ENCODE peak calls at places on chromosomes 16 and 17, in seven cellular contexts. One of them, this sample, is unnamed. For H3K4me1, the result is how much of the 10 kb centered on the place peaks cover.

GRCh38 chr16:67537270-67537635 is 8.6 kb downstream of the RIPOR1 start:
- DNase-seq in esophagus squamous epithelium: no peak
- DNase-seq in esophagus muscularis mucosa: no peak
- DNase-seq in upper lobe of left lung: peak
- DNase-seq in breast epithelium: no peak
- DNase-seq in spleen: peak
- DNase-seq in prostate gland: peak
- DNase-seq in this sample: peak

GRCh38 chr17:18281815-18282214 is 21.4 kb downstream of the MIEF2 start:
- DNase-seq in esophagus squamous epithelium: no peak
- DNase-seq in esophagus muscularis mucosa: no peak
- DNase-seq in upper lobe of left lung: no peak
- DNase-seq in breast epithelium: no peak
- DNase-seq in spleen: no peak
- DNase-seq in prostate gland: no peak
- DNase-seq in this sample: no peak

GRCh38 chr17:76737082-76737675 is at the start of gene SRSF2:
- DNase-seq in esophagus squamous epithelium: peak
- DNase-seq in esophagus muscularis mucosa: peak
- DNase-seq in upper lobe of left lung: peak
- DNase-seq in breast epithelium: peak
- DNase-seq in spleen: peak
- DNase-seq in prostate gland: peak
- DNase-seq in this sample: peak

GRCh38 chr17:70687421-70687820 is 518.1 kb downstream of the KCNJ2 start:
- DNase-seq in esophagus squamous epithelium: no peak
- DNase-seq in esophagus muscularis mucosa: no peak
- DNase-seq in upper lobe of left lung: no peak
- DNase-seq in breast epithelium: no peak
- DNase-seq in spleen: no peak
- DNase-seq in prostate gland: no peak
- DNase-seq in this sample: no peak

GRCh38 chr16:85446846-85447656 is 166.1 kb upstream of the GSE1 start:
- DNase-seq in esophagus squamous epithelium: no peak
- DNase-seq in esophagus muscularis mucosa: no peak
- DNase-seq in upper lobe of left lung: no peak
- DNase-seq in breast epithelium: no peak
- DNase-seq in spleen: peak
- DNase-seq in prostate gland: no peak
- DNase-seq in this sample: peak

GRCh38 chr17:42155614-42156045 is 841 bp upstream of the RAB5C start:
- DNase-seq in esophagus squamous epithelium: no peak
- DNase-seq in esophagus muscularis mucosa: no peak
- DNase-seq in upper lobe of left lung: no peak
- DNase-seq in breast epithelium: no peak
- DNase-seq in spleen: no peak
- DNase-seq in prostate gland: no peak
- DNase-seq in this sample: no peak

GRCh38 chr17:27550291-27550930 is 80.6 kb upstream of the LGALS9 start:
- DNase-seq in esophagus squamous epithelium: no peak
- DNase-seq in esophagus muscularis mucosa: no peak
- DNase-seq in upper lobe of left lung: no peak
- DNase-seq in breast epithelium: no peak
- DNase-seq in spleen: peak
- DNase-seq in prostate gland: no peak
- DNase-seq in this sample: no peak

GRCh38 chr17:77318021-77318420 is 177.3 kb downstream of the SEC14L1 start:
- DNase-seq in esophagus squamous epithelium: no peak
- DNase-seq in esophagus muscularis mucosa: no peak
- DNase-seq in upper lobe of left lung: no peak
- DNase-seq in breast epithelium: no peak
- DNase-seq in spleen: peak
- DNase-seq in prostate gland: no peak
- DNase-seq in this sample: peak

GRCh38 chr17:45791935-45792334 is 7.8 kb downstream of the CRHR1 start:
- DNase-seq in esophagus squamous epithelium: no peak
- DNase-seq in esophagus muscularis mucosa: no peak
- DNase-seq in upper lobe of left lung: peak
- DNase-seq in breast epithelium: no peak
- DNase-seq in spleen: no peak
- DNase-seq in prostate gland: peak
- DNase-seq in this sample: no peak

GRCh38 chr17:56244268-56244890 is 91.1 kb downstream of the ANKFN1 start:
- DNase-seq in esophagus squamous epithelium: no peak
- DNase-seq in esophagus muscularis mucosa: no peak
- DNase-seq in upper lobe of left lung: no peak
- DNase-seq in breast epithelium: no peak
- DNase-seq in spleen: no peak
- DNase-seq in prostate gland: no peak
- DNase-seq in this sample: no peak

GRCh38 chr16:4915226-4915761 is 21.7 kb downstream of the PPL start:
- DNase-seq in esophagus squamous epithelium: no peak
- DNase-seq in esophagus muscularis mucosa: no peak
- DNase-seq in upper lobe of left lung: no peak
- DNase-seq in breast epithelium: no peak
- DNase-seq in spleen: no peak
- DNase-seq in prostate gland: no peak
- DNase-seq in this sample: no peak

GRCh38 chr17:79557724-79558572 is 52.9 kb downstream of the RBFOX3 start:
- DNase-seq in esophagus squamous epithelium: no peak
- DNase-seq in esophagus muscularis mucosa: no peak
- DNase-seq in upper lobe of left lung: no peak
- DNase-seq in breast epithelium: no peak
- DNase-seq in spleen: no peak
- DNase-seq in prostate gland: no peak
- DNase-seq in this sample: no peak

GRCh38 chr17:75181608-75182318 is 996 bp downstream of the SUMO2 start:
- DNase-seq in esophagus squamous epithelium: no peak
- DNase-seq in esophagus muscularis mucosa: no peak
- DNase-seq in upper lobe of left lung: peak
- DNase-seq in breast epithelium: no peak
- DNase-seq in spleen: no peak
- DNase-seq in prostate gland: peak
- DNase-seq in this sample: peak

GRCh38 chr16:89358030-89359005 is 132.0 kb downstream of the ANKRD11 start:
- DNase-seq in esophagus squamous epithelium: no peak
- DNase-seq in esophagus muscularis mucosa: no peak
- DNase-seq in upper lobe of left lung: peak
- DNase-seq in breast epithelium: no peak
- DNase-seq in spleen: peak
- DNase-seq in prostate gland: no peak
- DNase-seq in this sample: no peak
- H3K4me1 ChIP-seq in esophagus squamous epithelium: half or more
- H3K4me1 ChIP-seq in esophagus muscularis mucosa: half or more
- H3K4me1 ChIP-seq in upper lobe of left lung: half or more
- H3K4me1 ChIP-seq in breast epithelium: under half
- H3K4me1 ChIP-seq in spleen: half or more
- H3K4me1 ChIP-seq in prostate gland: under half
- H3K4me1 ChIP-seq in this sample: under half

DNA sequence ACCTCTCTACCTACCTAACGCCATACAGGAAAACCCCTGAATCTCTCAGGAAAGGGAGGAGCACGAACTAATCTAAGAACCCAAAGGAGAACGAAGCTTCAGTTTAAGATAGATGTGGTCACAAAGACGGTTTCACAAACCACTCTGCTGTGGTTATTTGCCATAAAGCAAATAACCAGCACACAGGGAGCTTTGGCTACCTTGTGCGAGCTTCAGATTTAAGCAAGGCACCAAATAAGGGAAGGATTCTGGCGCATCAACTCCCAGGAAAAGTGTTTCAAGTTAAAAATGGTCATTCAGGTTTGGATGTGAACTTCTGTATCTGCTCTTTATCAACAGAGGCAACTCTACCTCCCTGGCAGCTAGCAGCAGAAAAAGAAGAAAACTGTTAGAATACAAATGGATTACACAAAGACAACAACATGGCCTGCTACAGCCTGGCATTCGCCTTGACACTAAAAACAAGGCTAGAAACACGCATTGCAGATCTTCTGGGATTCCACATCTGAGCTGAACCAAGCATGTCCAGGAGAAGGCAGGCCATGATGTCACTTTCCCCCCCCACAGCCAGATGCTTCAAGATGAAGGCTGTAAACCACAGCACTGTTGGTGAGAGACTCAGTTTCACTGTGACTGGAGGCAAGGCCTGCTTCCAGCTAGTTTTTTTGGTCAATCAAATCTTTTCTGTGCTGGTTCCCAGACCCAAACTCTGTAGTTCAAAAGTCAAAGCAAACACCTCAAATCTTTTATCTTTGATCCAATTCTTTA is 43.6 kb downstream of the SMG6 start:
- DNase-seq in esophagus squamous epithelium: no peak
- DNase-seq in esophagus muscularis mucosa: no peak
- DNase-seq in upper lobe of left lung: no peak
- DNase-seq in breast epithelium: no peak
- DNase-seq in spleen: no peak
- DNase-seq in prostate gland: no peak
- DNase-seq in this sample: no peak
- TF ChIP-seq POLR2A in esophagus squamous epithelium: no peak
- TF ChIP-seq POLR2A in esophagus muscularis mucosa: no peak
- TF ChIP-seq POLR2A in upper lobe of left lung: no peak
- TF ChIP-seq POLR2A in breast epithelium: no peak
- TF ChIP-seq POLR2A in spleen: no peak
- TF ChIP-seq POLR2A in prostate gland: no peak
- TF ChIP-seq POLR2A in this sample: no peak

GRCh38 chr17:72472116-72472515 is 351.3 kb downstream of the SOX9 start:
- DNase-seq in esophagus squamous epithelium: no peak
- DNase-seq in esophagus muscularis mucosa: no peak
- DNase-seq in upper lobe of left lung: no peak
- DNase-seq in breast epithelium: no peak
- DNase-seq in spleen: no peak
- DNase-seq in prostate gland: no peak
- DNase-seq in this sample: no peak

GRCh38 chr17:72470338-72471133 is 349.7 kb downstream of the SOX9 start:
- DNase-seq in esophagus squamous epithelium: no peak
- DNase-seq in esophagus muscularis mucosa: no peak
- DNase-seq in upper lobe of left lung: no peak
- DNase-seq in breast epithelium: no peak
- DNase-seq in spleen: peak
- DNase-seq in prostate gland: no peak
- DNase-seq in this sample: no peak

GRCh38 chr17:72474243-72474642 is 353.4 kb downstream of the SOX9 start:
- DNase-seq in esophagus squamous epithelium: no peak
- DNase-seq in esophagus muscularis mucosa: no peak
- DNase-seq in upper lobe of left lung: no peak
- DNase-seq in breast epithelium: no peak
- DNase-seq in spleen: no peak
- DNase-seq in prostate gland: no peak
- DNase-seq in this sample: no peak

GRCh38 chr17:72467841-72468653 is 347.2 kb downstream of the SOX9 start:
- DNase-seq in esophagus squamous epithelium: no peak
- DNase-seq in esophagus muscularis mucosa: no peak
- DNase-seq in upper lobe of left lung: no peak
- DNase-seq in breast epithelium: peak
- DNase-seq in spleen: peak
- DNase-seq in prostate gland: peak
- DNase-seq in this sample: no peak

DNA sequence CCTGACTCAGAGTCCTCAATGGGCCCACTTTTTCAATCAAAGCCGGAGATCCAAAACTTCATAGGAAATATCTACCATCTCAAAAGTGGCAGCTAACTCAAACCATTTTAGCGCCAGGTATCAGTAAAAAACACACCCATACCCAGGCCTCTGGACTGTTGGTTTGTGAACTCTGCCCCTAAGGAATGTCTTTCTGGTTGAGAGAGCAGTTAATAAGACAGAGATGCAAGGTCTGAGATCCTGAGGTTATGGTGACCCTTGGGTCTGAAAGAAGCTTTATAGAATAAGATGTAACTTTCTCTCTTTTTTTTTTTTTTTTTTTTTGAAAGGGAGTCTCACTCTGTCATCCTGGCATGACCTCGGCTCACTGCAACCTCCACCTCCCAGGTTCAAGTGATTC is 350.5 kb downstream of the SOX9 start:
- DNase-seq in esophagus squamous epithelium: no peak
- DNase-seq in esophagus muscularis mucosa: no peak
- DNase-seq in upper lobe of left lung: no peak
- DNase-seq in breast epithelium: no peak
- DNase-seq in spleen: no peak
- DNase-seq in prostate gland: no peak
- DNase-seq in this sample: no peak
- H3K4me1 ChIP-seq in esophagus squamous epithelium: half or more
- H3K4me1 ChIP-seq in esophagus muscularis mucosa: under half
- H3K4me1 ChIP-seq in upper lobe of left lung: under half
- H3K4me1 ChIP-seq in breast epithelium: under half
- H3K4me1 ChIP-seq in spleen: under half
- H3K4me1 ChIP-seq in prostate gland: under half
- H3K4me1 ChIP-seq in this sample: under half

DNA sequence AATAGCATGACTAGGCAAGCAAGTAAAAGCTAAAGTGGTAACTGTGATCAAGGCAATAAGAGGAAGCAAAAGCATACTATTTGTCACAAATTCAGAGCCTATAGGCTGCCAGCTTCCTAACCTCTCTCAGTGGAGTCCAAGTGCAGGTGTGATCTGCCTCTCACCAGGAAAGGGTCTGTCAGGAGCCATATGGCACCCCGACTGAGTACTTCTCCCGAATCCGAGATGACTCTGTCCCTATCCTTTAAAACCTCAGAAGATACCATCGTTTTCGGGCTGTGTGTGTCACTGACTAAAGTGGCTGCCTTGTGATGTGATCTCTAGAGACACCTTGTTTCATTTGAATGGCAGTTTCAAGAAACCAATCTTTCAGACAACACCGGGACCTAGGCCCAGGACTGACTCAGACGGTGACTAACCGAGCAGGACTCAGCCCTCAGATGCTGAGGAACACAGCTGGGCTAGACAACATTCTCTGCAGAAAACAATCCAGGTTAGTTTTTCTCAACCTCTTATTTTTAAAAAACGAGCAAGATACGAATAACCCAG is 63.6 kb downstream of the SMG6 start:
- DNase-seq in esophagus squamous epithelium: no peak
- DNase-seq in esophagus muscularis mucosa: no peak
- DNase-seq in upper lobe of left lung: no peak
- DNase-seq in breast epithelium: no peak
- DNase-seq in spleen: no peak
- DNase-seq in prostate gland: no peak
- DNase-seq in this sample: no peak
- TF ChIP-seq POLR2A in esophagus squamous epithelium: no peak
- TF ChIP-seq POLR2A in esophagus muscularis mucosa: no peak
- TF ChIP-seq POLR2A in upper lobe of left lung: no peak
- TF ChIP-seq POLR2A in breast epithelium: no peak
- TF ChIP-seq POLR2A in spleen: no peak
- TF ChIP-seq POLR2A in prostate gland: no peak
- TF ChIP-seq POLR2A in this sample: no peak

This sample was measured in right lobe of liver.